ENCODE peak calls at places on chromosomes 11 and 22, in ten cellular contexts. B is heart left ventricle, Q is astrocyte of the spinal cord, D is lower leg skin, X is brain microvascular endothelial cell, R is lung, J is transverse colon, N is HFF-Myc, Y is left lung, O is cardiac fibroblast. W is an unnamed sample.

GRCh38 chr22:43922123-43922522 is 1.5 kb upstream of the PNPLA3 start:
- DNase-seq in B (no peak), D (no peak), O (no peak), J (no peak), X (no peak), N (no peak), R (no peak), Y (no peak), Q (no peak), W (no peak)

GRCh38 chr11:12746593-12747097 is 72.4 kb downstream of the TEAD1 start:
- DNase-seq in Q (peak), R (no peak), D (no peak), B (peak), X (peak), N (peak), Y (peak), J (no peak), O (peak), W (no peak)

GRCh38 chr22:47374273-47374771 is 611.9 kb downstream of the TBC1D22A start:
- DNase-seq in B (no peak), R (no peak), O (no peak), Q (no peak), J (no peak), Y (peak), X (no peak), N (no peak), D (peak), W (no peak)

GRCh38 chr11:47766363-47767227 is 546 bp downstream of the FNBP4 start:
- DNase-seq in J (peak), Q (peak), Y (peak), D (peak), N (no peak), O (peak), B (peak), X (peak), R (peak), W (no peak)

GRCh38 chr22:37021710-37022482 is 2.4 kb downstream of the MPST start:
- DNase-seq in D (no peak), B (peak), N (no peak), Y (peak), X (no peak), Q (peak), J (peak), R (no peak), O (peak), W (no peak)

GRCh38 chr22:29994027-29994715 is 86.1 kb upstream of the HORMAD2 start:
- DNase-seq in O (peak), Y (no peak), Q (peak), R (no peak), J (no peak), X (peak), N (peak), D (no peak), B (no peak), W (peak)

GRCh38 chr11:26778000-26778757 is 56.3 kb upstream of the SLC5A12 start:
- DNase-seq in Y (no peak), Q (peak), J (no peak), B (no peak), D (no peak), N (peak), X (no peak), O (peak), R (no peak), W (peak)

GRCh38 chr11:2796508-2797180 is 88.9 kb downstream of the CDKN1C start:
- DNase-seq in B (peak), Y (peak), Q (no peak), J (peak), R (no peak), N (no peak), X (no peak), D (peak), O (no peak), W (no peak)

GRCh38 chr11:65870706-65871681 is 1.6 kb downstream of the EFEMP2 start:
- DNase-seq in X (no peak), D (no peak), B (peak), O (no peak), N (no peak), R (no peak), J (no peak), Q (no peak), Y (peak), W (no peak)

GRCh38 chr11:101459020-101459419 is 124.8 kb downstream of the TRPC6 start:
- DNase-seq in D (no peak), J (no peak), N (no peak), Q (no peak), O (no peak), Y (no peak), R (no peak), X (no peak), B (no peak), W (no peak)

GRCh38 chr22:36486619-36487384 is 5.4 kb upstream of the TXN2 start:
- DNase-seq in Q (peak), B (peak), R (peak), X (peak), O (peak), J (peak), N (no peak), D (no peak), Y (peak), W (no peak)

GRCh38 chr22:22076361-22076760 is 93.8 kb upstream of the TOP3B start:
- DNase-seq in O (no peak), B (no peak), X (no peak), D (no peak), N (no peak), R (no peak), Q (no peak), J (no peak), Y (no peak), W (no peak)

GRCh38 chr11:120137611-120138521 is at the start of gene TRIM29:
- DNase-seq in R (peak), Y (no peak), B (no peak), D (peak), J (peak), Q (no peak), X (no peak), O (no peak), N (no peak), W (no peak)

GRCh38 chr22:44917372-44918165 is 92.2 kb downstream of the PHF21B start:
- DNase-seq in X (no peak), O (no peak), Y (peak), J (no peak), B (no peak), D (no peak), R (no peak), N (no peak), Q (no peak), W (no peak)

GRCh38 chr11:28447226-28447625 is 339.0 kb downstream of the METTL15 start:
- DNase-seq in R (no peak), Q (peak), X (peak), J (no peak), B (no peak), Y (no peak), O (peak), N (no peak), D (no peak), W (no peak)

GRCh38 chr11:8036002-8036802 is 44.8 kb upstream of the TUB start:
- DNase-seq in Q (no peak), X (no peak), J (no peak), N (no peak), B (no peak), O (no peak), Y (no peak), D (peak), R (peak), W (no peak)

GRCh38 chr11:11403763-11404725 is 51.0 kb upstream of the CSNK2A3 start:
- DNase-seq in N (no peak), O (no peak), X (peak), Q (peak), R (peak), B (peak), J (no peak), Y (no peak), D (no peak), W (no peak)

GRCh38 chr22:43014062-43014875 is 680 bp downstream of the PACSIN2 start:
- DNase-seq in Q (no peak), X (no peak), N (no peak), D (peak), O (no peak), R (peak), B (peak), J (peak), Y (peak), W (no peak)

DNA sequence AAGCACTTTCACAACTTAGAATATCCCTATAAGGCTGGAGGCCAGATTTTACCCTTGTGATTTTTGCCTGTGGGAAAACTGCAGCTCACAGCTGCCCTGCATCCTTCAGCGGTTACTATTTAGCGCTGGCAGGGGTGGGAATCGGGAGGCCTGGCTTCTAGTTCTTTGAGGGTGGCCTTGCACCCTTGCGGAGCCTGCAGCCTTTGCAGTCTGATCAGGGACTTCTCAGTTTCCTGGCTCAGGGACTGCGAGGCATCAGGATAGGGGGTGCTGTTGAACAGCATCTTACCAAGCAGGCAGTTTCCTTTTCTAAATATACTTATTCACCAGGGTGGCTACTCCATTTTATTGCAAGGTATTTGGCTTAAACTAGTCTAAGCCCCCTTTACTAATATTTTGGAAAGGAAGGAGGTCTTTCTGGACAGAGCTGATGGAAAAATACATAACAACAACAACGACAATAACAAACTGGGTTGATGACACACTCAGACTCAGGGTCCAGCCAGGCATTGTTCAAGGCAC is 2.9 kb upstream of the APOA1 start:
- DNase-seq in X (no peak), Y (no peak), N (no peak), Q (no peak), B (no peak), O (peak), R (no peak), J (no peak), D (no peak), W (no peak)
- TF ChIP-seq CTCF in X (peak), Y (no peak), N (peak), Q (peak), B (peak), O (peak), R (no peak), J (no peak), D (no peak), W (peak)

GRCh38 chr11:44590769-44591168 is 25.3 kb downstream of the CD82 start:
- DNase-seq in B (no peak), J (no peak), N (no peak), Q (no peak), Y (no peak), R (no peak), X (no peak), D (no peak), O (no peak), W (no peak)
- H3K4me3 ChIP-seq in B (no peak), J (no peak), N (no peak), Q (no peak), Y (no peak), R (no peak), X (no peak), D (no peak), O (no peak), W (no peak)

DNA sequence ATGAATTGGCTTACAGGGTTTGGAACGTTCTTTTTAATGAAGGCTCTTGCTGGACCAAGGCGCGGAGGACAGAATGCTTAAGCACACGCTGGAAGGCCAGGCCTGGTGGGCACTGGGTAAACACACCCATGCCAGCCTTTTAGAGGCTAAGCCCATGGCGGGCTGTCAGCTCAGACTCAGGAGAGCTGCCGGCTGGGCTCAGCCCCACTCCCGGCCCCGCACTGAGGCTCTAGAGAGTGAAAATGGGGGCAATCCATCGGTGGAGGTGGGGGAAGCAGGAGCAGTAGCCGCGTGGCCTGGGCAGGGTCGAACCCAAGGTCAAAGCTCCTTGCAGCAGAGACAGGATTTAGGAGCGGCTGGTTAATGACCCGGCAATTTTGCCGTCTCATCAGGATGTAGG is 1157.4 kb downstream of the BRD1 start:
- DNase-seq in O (no peak), X (no peak), Y (peak), Q (no peak), R (no peak), N (no peak), B (no peak), D (no peak), J (no peak), W (no peak)
- TF ChIP-seq CTCF in O (no peak), X (no peak), Y (no peak), Q (no peak), R (no peak), N (no peak), B (no peak), D (no peak), J (no peak), W (no peak)

GRCh38 chr11:61295596-61295926 is 445 bp upstream of the VWCE start:
- DNase-seq in R (no peak), J (peak), X (no peak), O (no peak), B (peak), Q (no peak), N (no peak), D (no peak), Y (no peak), W (no peak)
- H3K4me3 ChIP-seq in R (no peak), J (peak), X (no peak), O (peak), B (peak), Q (no peak), N (peak), D (no peak), Y (peak), W (peak)

GRCh38 chr11:94769897-94770296 is 1.7 kb downstream of the AMOTL1 start:
- DNase-seq in J (no peak), N (no peak), Q (no peak), D (no peak), R (no peak), Y (peak), O (no peak), B (no peak), X (no peak), W (no peak)
- TF ChIP-seq CTCF in J (no peak), N (no peak), Q (no peak), D (no peak), R (no peak), Y (no peak), O (no peak), B (no peak), X (no peak), W (no peak)

GRCh38 chr11:102615894-102616432 is 9.2 kb downstream of the MMP20 start:
- DNase-seq in R (no peak), Y (no peak), O (no peak), J (no peak), B (no peak), D (no peak), X (no peak), Q (no peak), N (no peak), W (no peak)
- H3K4me3 ChIP-seq in R (no peak), Y (no peak), O (no peak), J (no peak), B (no peak), D (no peak), X (no peak), Q (no peak), N (no peak), W (no peak)

GRCh38 chr11:1453611-1454386 is 32.8 kb downstream of the MOB2 start:
- DNase-seq in X (no peak), J (peak), Q (no peak), O (no peak), Y (no peak), R (peak), N (no peak), D (no peak), B (peak), W (no peak)
- TF ChIP-seq CTCF in X (peak), J (peak), Q (no peak), O (no peak), Y (peak), R (no peak), N (no peak), D (no peak), B (peak), W (peak)

GRCh38 chr22:39240841-39241631 is 3.7 kb downstream of the PDGFB start:
- DNase-seq in D (peak), Q (no peak), O (peak), B (peak), N (no peak), J (peak), Y (peak), X (no peak), R (no peak), W (no peak)

GRCh38 chr22:39238124-39238466 is 6.7 kb downstream of the PDGFB start:
- DNase-seq in R (no peak), X (no peak), B (no peak), D (no peak), Q (no peak), O (no peak), N (no peak), J (no peak), Y (no peak), W (no peak)

GRCh38 chr22:39238561-39238960 is 6.2 kb downstream of the PDGFB start:
- DNase-seq in O (no peak), J (no peak), Q (no peak), D (no peak), X (no peak), B (no peak), N (no peak), Y (no peak), R (no peak), W (no peak)

GRCh38 chr22:39238966-39239510 is 5.7 kb downstream of the PDGFB start:
- DNase-seq in N (no peak), X (no peak), O (no peak), B (no peak), J (no peak), R (no peak), D (no peak), Y (no peak), Q (no peak), W (no peak)

GRCh38 chr22:39239561-39240423 is 5.0 kb downstream of the PDGFB start:
- DNase-seq in B (peak), J (peak), O (no peak), X (no peak), Y (peak), R (peak), D (peak), Q (no peak), N (no peak), W (no peak)
- H3K4me3 ChIP-seq in B (no peak), J (no peak), O (no peak), X (no peak), Y (peak), R (no peak), D (no peak), Q (no peak), N (no peak), W (no peak)

GRCh38 chr22:27099896-27100295 is 442.5 kb downstream of the MIAT start:
- DNase-seq in O (no peak), Q (no peak), B (no peak), N (no peak), X (no peak), D (no peak), Y (no peak), R (no peak), J (no peak), W (no peak)

GRCh38 chr22:27097481-27097880 is 440.1 kb downstream of the MIAT start:
- DNase-seq in R (no peak), Y (no peak), O (no peak), D (no peak), X (no peak), N (no peak), Q (no peak), J (no peak), B (no peak), W (no peak)

GRCh38 chr22:27100789-27101188 is 443.4 kb downstream of the MIAT start:
- DNase-seq in Q (peak), X (peak), O (no peak), B (no peak), D (no peak), N (no peak), J (no peak), Y (no peak), R (no peak), W (no peak)

GRCh38 chr22:27100323-27100722 is 442.9 kb downstream of the MIAT start:
- DNase-seq in B (peak), R (no peak), D (no peak), X (no peak), O (no peak), Y (no peak), N (no peak), J (no peak), Q (no peak), W (no peak)

DNA sequence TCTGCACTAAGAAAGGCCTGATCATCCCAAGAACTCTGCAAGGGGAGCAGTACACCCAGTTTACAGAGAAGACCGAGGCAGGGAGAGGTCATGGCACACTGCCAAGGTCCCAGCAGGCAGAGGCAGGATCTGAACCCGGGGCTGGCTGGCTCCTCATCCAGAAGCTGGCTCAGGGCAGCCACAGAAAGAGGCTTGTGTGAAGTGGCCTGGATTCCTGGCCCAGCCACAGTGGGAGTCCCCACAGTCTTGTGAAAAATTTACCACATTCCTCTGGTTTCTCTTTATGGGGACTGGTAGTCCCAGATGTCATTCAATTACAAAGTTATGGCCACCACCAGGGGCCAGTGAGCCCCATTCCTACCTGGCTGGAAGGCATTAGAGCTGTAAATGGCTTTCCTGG is 440.5 kb downstream of the MIAT start:
- DNase-seq in D (no peak), N (no peak), Q (peak), B (no peak), Y (no peak), O (no peak), R (no peak), J (no peak), X (no peak), W (no peak)
- TF ChIP-seq CTCF in D (no peak), N (no peak), Q (no peak), B (no peak), Y (no peak), O (no peak), R (no peak), J (no peak), X (no peak), W (no peak)

W was measured in AG04449.